ENCODE peak calls at places on chromosomes 16 and 17, in six cellular contexts. O, L, S, X, J and D are unnamed samples.

GRCh38 chr16:48534601-48535340 is 75.2 kb downstream of the N4BP1 start:
- DNase-seq in X (no peak), O (no peak), L (no peak), J (no peak), S (no peak), D (no peak)

GRCh38 chr16:55836158-55836611 is 3.3 kb upstream of the CES1 start:
- DNase-seq in X (no peak), S (no peak), O (no peak), L (no peak), J (no peak), D (peak; percentile 36)

GRCh38 chr16:84633622-84634021 is 14.7 kb upstream of the KLHL36 start:
- DNase-seq in X (no peak), J (no peak), O (no peak), S (no peak), L (no peak), D (peak; percentile 88)

GRCh38 chr16:9557266-9557665 is 465.8 kb downstream of the HAPSTR1 start:
- DNase-seq in L (no peak), X (no peak), S (no peak), O (no peak), J (no peak), D (no peak)

GRCh38 chr16:51719376-51719775 is 568.3 kb upstream of the SALL1 start:
- DNase-seq in L (no peak), X (no peak), S (no peak), J (no peak), O (no peak), D (no peak)

GRCh38 chr17:47720754-47721533 is 12.1 kb upstream of the TBX21 start:
- DNase-seq in L (peak; percentile 20), J (peak; percentile 33), O (no peak), X (no peak), S (no peak), D (peak; percentile 93)

GRCh38 chr17:79182176-79183160 is 107.8 kb downstream of the ENGASE start:
- DNase-seq in X (no peak), L (no peak), J (no peak), S (no peak), O (no peak), D (no peak)

GRCh38 chr16:80776856-80777255 is 27.5 kb downstream of the CDYL2 start:
- DNase-seq in S (no peak), J (no peak), X (no peak), L (no peak), O (no peak), D (no peak)

GRCh38 chr17:62565817-62566216 is 61.7 kb upstream of the MRC2 start:
- DNase-seq in O (no peak), S (no peak), X (peak; percentile 42), J (peak; percentile 86), L (no peak), D (no peak)

GRCh38 chr17:16121915-16122314 is 93.4 kb downstream of the NCOR1 start:
- DNase-seq in O (no peak), S (no peak), X (no peak), L (no peak), J (no peak), D (no peak)

GRCh38 chr17:69534235-69534621 is 119.7 kb downstream of the MAP2K6 start:
- DNase-seq in J (no peak), S (no peak), O (no peak), L (no peak), X (no peak), D (no peak)

GRCh38 chr16:54506691-54507090 is 220.1 kb upstream of the IRX3 start:
- DNase-seq in J (no peak), X (no peak), O (no peak), L (no peak), S (no peak), D (no peak)

GRCh38 chr16:73176577-73177013 is 128.7 kb upstream of the ZFHX3 start:
- DNase-seq in O (no peak), X (peak; percentile 48), S (no peak), J (peak; percentile 89), L (no peak), D (no peak)

DNA sequence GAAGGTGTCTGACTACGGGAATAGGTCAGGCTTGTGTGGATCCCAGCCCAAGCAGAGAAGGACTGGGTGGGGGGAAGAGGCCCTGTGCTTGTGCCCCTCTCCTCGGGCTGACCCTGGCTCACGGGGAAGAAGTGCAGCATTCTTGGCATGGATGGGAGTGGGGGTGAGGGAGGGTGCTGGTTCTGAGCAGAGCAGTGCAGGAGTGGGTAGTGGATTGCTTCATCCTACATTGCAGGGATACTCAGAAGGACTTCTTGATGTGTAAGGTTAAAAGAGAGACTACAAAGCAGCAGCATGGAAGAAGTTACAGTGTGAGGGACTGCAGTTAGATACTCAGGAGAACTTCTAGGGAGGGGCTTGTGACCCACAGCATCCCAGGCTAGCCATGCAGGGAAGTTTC is 2.1 kb downstream of the ARHGAP23 start:
- DNase-seq in S (no peak), L (no peak), O (no peak), J (peak; percentile 66), X (no peak), D (no peak)
- H3K9me3 ChIP-seq in S (no peaks in the 10 kb centered on the region), L (no peaks in the 10 kb centered on the region), O (no peaks in the 10 kb centered on the region), J (no peaks in the 10 kb centered on the region), X (no peaks in the 10 kb centered on the region), D (no peaks in the 10 kb centered on the region)

DNA sequence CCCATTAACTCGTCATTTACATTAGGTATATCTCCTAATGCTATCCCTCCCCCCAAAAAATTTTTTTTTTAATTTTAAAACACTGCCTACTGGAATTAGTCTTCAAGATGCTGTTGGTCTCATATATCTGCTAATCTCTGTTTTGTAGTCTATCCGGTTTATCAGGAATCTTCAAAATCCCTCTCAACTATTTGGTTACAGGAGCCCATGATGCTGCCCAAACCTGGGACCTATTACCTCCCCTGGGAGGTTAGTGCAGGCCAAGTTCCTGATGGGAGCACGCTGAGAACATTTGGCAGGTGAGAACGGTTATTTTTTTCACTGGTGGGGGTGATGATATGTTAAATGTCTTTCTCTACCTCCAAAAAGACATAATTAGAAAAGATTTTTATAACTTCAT is 6.9 kb downstream of the TEN1 start:
- DNase-seq in O (no peak), J (no peak), S (no peak), L (no peak), X (no peak), D (no peak)
- H3K27ac ChIP-seq in O (no peak overlapping the region), J (no peak overlapping the region), S (no peak overlapping the region), L (no peak overlapping the region), X (no peak overlapping the region), D (no peak overlapping the region)

GRCh38 chr17:74853048-74853397 is 6.7 kb downstream of the GRIN2C start:
- DNase-seq in L (no peak), O (no peak), X (no peak), S (no peak), J (no peak), D (no peak)

GRCh38 chr17:74850310-74850709 is 9.4 kb downstream of the GRIN2C start:
- DNase-seq in L (no peak), S (no peak), O (no peak), X (no peak), J (no peak), D (no peak)

GRCh38 chr17:74852237-74853047 is 7.2 kb downstream of the GRIN2C start:
- DNase-seq in S (peak; percentile 60), J (peak; percentile 19), X (no peak), O (peak; percentile 79), L (peak; percentile 40), D (no peak)

GRCh38 chr17:74850914-74851313 is 8.8 kb downstream of the GRIN2C start:
- DNase-seq in J (no peak), X (no peak), O (no peak), L (no peak), S (no peak), D (no peak)

DNA sequence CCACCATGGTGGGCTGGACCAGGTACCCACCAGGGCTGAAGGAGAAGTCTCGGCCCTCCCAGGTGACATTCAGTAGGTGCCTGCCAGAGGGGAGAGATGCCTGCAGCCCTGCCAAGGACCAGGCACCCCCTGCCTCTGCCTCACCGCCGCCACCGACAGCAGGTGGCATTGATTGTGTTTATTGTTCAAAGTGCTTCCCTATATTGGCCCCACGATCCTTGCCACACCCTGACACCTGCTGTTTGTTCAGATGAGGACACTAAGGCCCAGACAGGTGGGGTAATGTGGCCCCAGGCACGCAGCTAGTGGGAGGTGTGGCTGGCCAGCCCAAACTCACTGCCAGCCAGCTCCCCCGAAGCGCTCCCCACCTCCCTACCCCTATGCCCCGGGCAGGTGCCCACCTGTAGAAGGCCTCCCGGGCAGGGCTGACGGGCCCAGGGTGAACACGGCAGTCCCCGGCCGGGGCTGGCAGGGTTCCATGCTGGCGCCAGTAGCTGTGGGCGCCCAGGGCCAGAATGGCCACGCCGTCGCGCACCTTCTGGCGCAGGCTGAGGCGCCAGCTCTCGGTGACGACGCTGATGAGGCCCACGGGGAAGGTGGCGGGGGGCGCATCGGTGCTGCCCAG is 8.0 kb downstream of the GRIN2C start:
- DNase-seq in X (no peak), L (no peak), J (no peak), O (no peak), S (peak; percentile 63), D (no peak)
- H3K9me3 ChIP-seq in X (no peaks in the 10 kb centered on the region), L (no peaks in the 10 kb centered on the region), J (no peaks in the 10 kb centered on the region), O (no peaks in the 10 kb centered on the region), S (no peaks in the 10 kb centered on the region), D (no peaks in the 10 kb centered on the region)

GRCh38 chr17:76261421-76262215 is 3.5 kb upstream of the UBALD2 start:
- DNase-seq in O (peak; percentile 86), L (no peak), J (peak; percentile 59), X (no peak), S (no peak), D (no peak)
- H3K27ac ChIP-seq in O (peak overlapping the region; percentile 90), L (no peak overlapping the region), J (no peak overlapping the region), X (no peak overlapping the region), S (peak overlapping the region; percentile 96), D (no peak overlapping the region)

DNA sequence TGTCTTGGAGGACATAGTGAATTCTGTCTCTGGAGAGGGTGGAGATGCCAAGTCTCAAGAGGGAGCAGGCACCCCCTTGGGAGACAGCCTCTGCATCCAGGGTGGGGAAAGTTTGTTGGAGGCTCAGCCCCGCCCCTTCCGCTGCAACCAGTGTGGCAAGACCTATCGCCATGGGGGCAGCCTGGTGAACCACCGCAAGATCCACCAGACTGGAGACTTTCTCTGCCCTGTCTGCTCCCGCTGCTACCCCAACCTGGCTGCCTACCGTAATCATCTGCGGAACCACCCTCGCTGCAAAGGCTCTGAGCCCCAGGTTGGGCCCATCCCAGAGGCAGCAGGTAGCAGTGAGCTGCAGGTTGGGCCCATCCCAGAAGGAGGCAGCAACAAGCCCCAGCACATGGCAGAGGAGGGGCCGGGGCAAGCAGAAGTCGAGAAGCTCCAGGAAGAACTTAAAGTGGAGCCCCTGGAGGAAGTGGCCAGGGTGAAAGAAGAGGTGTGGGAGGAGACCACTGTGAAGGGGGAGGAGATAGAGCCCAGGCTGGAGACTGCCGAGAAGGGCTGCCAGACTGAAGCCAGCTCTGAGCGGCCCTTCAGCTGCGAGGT is 5.2 kb downstream of the ZNF646 start:
- DNase-seq in J (no peak), O (no peak), S (no peak), L (no peak), X (no peak), D (no peak)
- H3K9me3 ChIP-seq in J (no peaks in the 10 kb centered on the region), O (no peaks in the 10 kb centered on the region), S (no peaks in the 10 kb centered on the region), L (no peaks in the 10 kb centered on the region), X (no peaks in the 10 kb centered on the region), D (no peaks in the 10 kb centered on the region)

GRCh38 chr17:78122221-78122990 is 6.1 kb downstream of the TMC6 start:
- DNase-seq in X (no peak), S (no peak), L (no peak), J (no peak), O (no peak), D (no peak)
- H3K27ac ChIP-seq in X (no peak overlapping the region), S (peak overlapping the region; percentile 60), L (peak overlapping the region; percentile 92), J (no peak overlapping the region), O (peak overlapping the region; percentile 47), D (no peak overlapping the region)

GRCh38 chr17:22441776-22442175 is 749.5 kb downstream of the KCNJ18 start:
- DNase-seq in J (no peak), O (no peak), L (no peak), S (no peak), X (no peak), D (no peak)
- H3K9me3 ChIP-seq in J (no peaks in the 10 kb centered on the region), O (no peaks in the 10 kb centered on the region), L (peaks cover 13% of the 10 kb centered on the region), S (no peaks in the 10 kb centered on the region), X (no peaks in the 10 kb centered on the region), D (no peaks in the 10 kb centered on the region)